ENCODE peak calls at places on chromosomes 2 and 18, in eight cellular contexts. S, J, H, Z, G, N, R and M are unnamed samples.

GRCh38 chr18:57998461-57998860 is 45.6 kb upstream of the NEDD4L start:
- DNase-seq in S (no peak), J (no peak), H (no peak), Z (no peak), G (no peak), N (no peak), R (no peak), M (no peak)

GRCh38 chr2:234110219-234110618 is 59.7 kb downstream of the SPP2 start:
- DNase-seq in S (no peak), J (no peak), H (no peak), Z (no peak), G (no peak), N (no peak), R (peak; percentile 4), M (no peak)

GRCh38 chr2:202060218-202060617 is 12.8 kb upstream of the KIAA2012 start:
- DNase-seq in S (no peak), J (no peak), H (no peak), Z (no peak), G (no peak), N (no peak), R (no peak), M (no peak)

GRCh38 chr18:74944676-74945075 is 264.3 kb downstream of the PTGR3 start:
- DNase-seq in S (peak; percentile 18), J (no peak), H (no peak), Z (no peak), G (no peak), N (no peak), R (no peak), M (no peak)

GRCh38 chr18:14074187-14074586 is 58.0 kb downstream of the ZNF519 start:
- DNase-seq in S (no peak), J (no peak), H (no peak), Z (no peak), G (no peak), N (no peak), R (no peak), M (no peak)

GRCh38 chr2:223967981-223968380 is 10.7 kb downstream of the MRPL44 start:
- DNase-seq in S (no peak), J (no peak), H (no peak), Z (no peak), G (no peak), N (no peak), R (no peak), M (no peak)

GRCh38 chr2:46888421-46888952 is 27.1 kb downstream of the MCFD2 start:
- DNase-seq in S (no peak), J (no peak), H (peak; percentile 83), Z (no peak), G (no peak), N (no peak), R (no peak), M (no peak)

GRCh38 chr2:66673286-66673685 is 238.4 kb downstream of the MEIS1 start:
- DNase-seq in S (no peak), J (no peak), H (no peak), Z (no peak), G (no peak), N (no peak), R (no peak), M (no peak)

GRCh38 chr2:70354264-70354949 is 52.5 kb upstream of the FAM136A start:
- DNase-seq in S (no peak), J (no peak), H (no peak), Z (no peak), G (no peak), N (no peak), R (peak; percentile 7), M (no peak)

GRCh38 chr2:98777076-98777475 is 46.1 kb upstream of the MGAT4A start:
- DNase-seq in S (no peak), J (no peak), H (no peak), Z (no peak), G (no peak), N (no peak), R (no peak), M (no peak)

GRCh38 chr2:11583840-11584529 is 50.1 kb downstream of the GREB1 start:
- DNase-seq in S (peak; percentile 88), J (peak; percentile 59), H (peak; percentile 92), Z (peak; percentile 53), G (peak; percentile 68), N (peak; percentile 62), R (peak; percentile 95), M (peak; percentile 89)

GRCh38 chr2:217783243-217783642 is 219.6 kb downstream of the TNS1 start:
- DNase-seq in S (no peak), J (no peak), H (no peak), Z (no peak), G (no peak), N (no peak), R (no peak), M (no peak)
- H3K4me3 ChIP-seq in S (no peak overlapping the region), J (no peak overlapping the region), H (no peak overlapping the region), Z (no peak overlapping the region), G (no peak overlapping the region), N (no peak overlapping the region), R (no peak overlapping the region), M (no peak overlapping the region)

GRCh38 chr2:28665041-28665704 is 86.5 kb upstream of the PPP1CB start:
- DNase-seq in S (no peak), J (no peak), H (peak; percentile 91), Z (no peak), G (no peak), N (peak; percentile 62), R (peak; percentile 93), M (no peak)
- H3K4me3 ChIP-seq in S (no peak overlapping the region), J (no peak overlapping the region), H (no peak overlapping the region), Z (no peak overlapping the region), G (no peak overlapping the region), N (no peak overlapping the region), R (no peak overlapping the region), M (no peak overlapping the region)

GRCh38 chr2:28320371-28320770 is 72.3 kb upstream of the FOSL2 start:
- DNase-seq in S (no peak), J (no peak), H (peak; percentile 79), Z (no peak), G (no peak), N (no peak), R (no peak), M (no peak)

GRCh38 chr2:28321426-28321825 is 71.2 kb upstream of the FOSL2 start:
- DNase-seq in S (no peak), J (peak; percentile 71), H (no peak), Z (no peak), G (no peak), N (no peak), R (peak; percentile 34), M (no peak)

GRCh38 chr2:28322887-28323483 is 69.7 kb upstream of the FOSL2 start:
- DNase-seq in S (no peak), J (no peak), H (peak; percentile 77), Z (no peak), G (no peak), N (no peak), R (peak; percentile 54), M (no peak)

GRCh38 chr2:28322456-28322855 is 70.2 kb upstream of the FOSL2 start:
- DNase-seq in S (no peak), J (no peak), H (peak; percentile 64), Z (no peak), G (no peak), N (no peak), R (no peak), M (no peak)

DNA sequence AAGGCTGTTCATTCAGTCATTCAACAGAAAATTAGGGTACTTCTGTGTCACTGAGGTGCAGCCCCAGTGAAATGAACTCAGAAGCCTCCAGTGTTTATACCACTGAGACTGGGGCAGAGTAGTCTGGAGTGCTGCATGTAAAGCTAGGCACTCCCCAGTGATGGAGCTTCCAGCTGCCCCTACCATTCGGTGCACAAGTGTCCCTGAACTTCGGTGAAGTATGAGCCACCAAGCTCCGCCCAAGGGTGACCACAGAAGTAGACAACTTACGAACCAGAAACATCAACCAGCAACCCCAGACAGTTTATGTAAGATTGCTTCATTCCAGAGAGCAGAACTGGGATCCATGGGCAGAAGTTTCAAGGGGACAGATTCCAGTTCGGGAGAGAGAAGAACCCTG is 70.6 kb upstream of the FOSL2 start:
- DNase-seq in S (no peak), J (no peak), H (peak; percentile 21), Z (no peak), G (no peak), N (no peak), R (no peak), M (no peak)
- H3K4me3 ChIP-seq in S (no peak overlapping the region), J (no peak overlapping the region), H (no peak overlapping the region), Z (no peak overlapping the region), G (no peak overlapping the region), N (no peak overlapping the region), R (no peak overlapping the region), M (no peak overlapping the region)

GRCh38 chr2:133248264-133248663 is 320.0 kb downstream of the NCKAP5 start:
- DNase-seq in S (no peak), J (no peak), H (no peak), Z (no peak), G (no peak), N (no peak), R (no peak), M (no peak)
- H3K4me3 ChIP-seq in S (no peak overlapping the region), J (no peak overlapping the region), H (no peak overlapping the region), Z (no peak overlapping the region), G (no peak overlapping the region), N (no peak overlapping the region), R (no peak overlapping the region), M (no peak overlapping the region)

GRCh38 chr2:231125272-231125671 is 430 bp upstream of the HTR2B start:
- DNase-seq in S (no peak), J (no peak), H (no peak), Z (no peak), G (no peak), N (no peak), R (no peak), M (no peak)
- H3K4me3 ChIP-seq in S (no peak overlapping the region), J (no peak overlapping the region), H (no peak overlapping the region), Z (no peak overlapping the region), G (no peak overlapping the region), N (no peak overlapping the region), R (no peak overlapping the region), M (no peak overlapping the region)